ENCODE peak calls at places on chromosomes 4 and X, in five cellular contexts. One of them, this sample, is unnamed.
A peak's percentile ranks its signal among the peaks of the same experiment; 100 is the strongest.

GRCh38 chr4:44817905-44818304 is 91.5 kb upstream of the GNPDA2 start:
- DNase-seq in CD4-positive, CD25-positive, alpha-beta regulatory T cell: no peak
- DNase-seq in suprapubic skin: no peak
- DNase-seq in pancreas: no peak
- DNase-seq in tibial nerve: no peak
- DNase-seq in this sample: no peak

GRCh38 chr4:107951551-107951950 is 20.2 kb downstream of the CYP2U1 start:
- DNase-seq in CD4-positive, CD25-positive, alpha-beta regulatory T cell: no peak
- DNase-seq in suprapubic skin: no peak
- DNase-seq in tibial nerve: no peak
- DNase-seq in pancreas: no peak
- DNase-seq in this sample: no peak

GRCh38 chr4:136219592-136220125 is 1312.6 kb downstream of the PCDH18 start:
- DNase-seq in tibial nerve: no peak
- DNase-seq in CD4-positive, CD25-positive, alpha-beta regulatory T cell: no peak
- DNase-seq in pancreas: no peak
- DNase-seq in suprapubic skin: no peak
- DNase-seq in this sample: no peak

GRCh38 chrX:1433646-1434357 is 18.9 kb downstream of the ASMTL start:
- DNase-seq in tibial nerve: no peak
- DNase-seq in suprapubic skin: no peak
- DNase-seq in CD4-positive, CD25-positive, alpha-beta regulatory T cell: no peak
- DNase-seq in pancreas: no peak
- DNase-seq in this sample: peak; percentile 41

GRCh38 chr4:17667653-17668201 is 53.3 kb downstream of the MED28 start:
- DNase-seq in suprapubic skin: no peak
- DNase-seq in CD4-positive, CD25-positive, alpha-beta regulatory T cell: no peak
- DNase-seq in pancreas: no peak
- DNase-seq in tibial nerve: no peak
- DNase-seq in this sample: no peak

GRCh38 chrX:23879380-23880090 is 28.2 kb downstream of the APOO start:
- DNase-seq in pancreas: no peak
- DNase-seq in suprapubic skin: no peak
- DNase-seq in CD4-positive, CD25-positive, alpha-beta regulatory T cell: no peak
- DNase-seq in tibial nerve: no peak
- DNase-seq in this sample: no peak

GRCh38 chr4:86015412-86016350 is 344.2 kb downstream of the MAPK10 start:
- DNase-seq in pancreas: no peak
- DNase-seq in suprapubic skin: no peak
- DNase-seq in CD4-positive, CD25-positive, alpha-beta regulatory T cell: no peak
- DNase-seq in tibial nerve: no peak
- DNase-seq in this sample: no peak

GRCh38 chr4:140152760-140153418 is 1.1 kb downstream of the MAML3 start:
- DNase-seq in pancreas: peak; percentile 65
- DNase-seq in CD4-positive, CD25-positive, alpha-beta regulatory T cell: peak; percentile 52
- DNase-seq in suprapubic skin: peak; percentile 78
- DNase-seq in tibial nerve: peak; percentile 44
- DNase-seq in this sample: peak; percentile 89

GRCh38 chrX:24153175-24153795 is 3.8 kb downstream of the ZFX start:
- DNase-seq in tibial nerve: no peak
- DNase-seq in pancreas: no peak
- DNase-seq in suprapubic skin: no peak
- DNase-seq in CD4-positive, CD25-positive, alpha-beta regulatory T cell: no peak
- DNase-seq in this sample: peak; percentile 58

GRCh38 chr4:106036334-106036733 is 141.1 kb downstream of the NPNT start:
- DNase-seq in pancreas: no peak
- DNase-seq in suprapubic skin: no peak
- DNase-seq in CD4-positive, CD25-positive, alpha-beta regulatory T cell: no peak
- DNase-seq in tibial nerve: no peak
- DNase-seq in this sample: no peak

GRCh38 chrX:17521871-17522693 is 147.1 kb downstream of the NHS start:
- DNase-seq in tibial nerve: no peak
- DNase-seq in CD4-positive, CD25-positive, alpha-beta regulatory T cell: no peak
- DNase-seq in suprapubic skin: no peak
- DNase-seq in pancreas: no peak
- DNase-seq in this sample: no peak

GRCh38 chrX:45681891-45682290 is 481.2 kb upstream of the DIPK2B start:
- DNase-seq in CD4-positive, CD25-positive, alpha-beta regulatory T cell: no peak
- DNase-seq in suprapubic skin: no peak
- DNase-seq in pancreas: no peak
- DNase-seq in tibial nerve: no peak
- DNase-seq in this sample: no peak

GRCh38 chr4:81930506-81931238 is 443.1 kb downstream of the HNRNPD start:
- DNase-seq in tibial nerve: no peak
- DNase-seq in CD4-positive, CD25-positive, alpha-beta regulatory T cell: no peak
- DNase-seq in suprapubic skin: no peak
- DNase-seq in pancreas: no peak
- DNase-seq in this sample: no peak

GRCh38 chr4:106695846-106696245 is 327.3 kb upstream of the GIMD1 start:
- DNase-seq in suprapubic skin: no peak
- DNase-seq in tibial nerve: no peak
- DNase-seq in CD4-positive, CD25-positive, alpha-beta regulatory T cell: no peak
- DNase-seq in pancreas: no peak
- DNase-seq in this sample: no peak

GRCh38 chr4:126718161-126718560 is 914.6 kb upstream of the INTU start:
- DNase-seq in CD4-positive, CD25-positive, alpha-beta regulatory T cell: no peak
- DNase-seq in suprapubic skin: no peak
- DNase-seq in pancreas: no peak
- DNase-seq in tibial nerve: no peak
- DNase-seq in this sample: no peak

GRCh38 chr4:38703625-38704024 is 39.6 kb downstream of the KLF3 start:
- DNase-seq in CD4-positive, CD25-positive, alpha-beta regulatory T cell: no peak
- DNase-seq in tibial nerve: no peak
- DNase-seq in pancreas: no peak
- DNase-seq in suprapubic skin: no peak
- DNase-seq in this sample: no peak

GRCh38 chrX:15931362-15931761 is 76.7 kb upstream of the AP1S2 start:
- DNase-seq in suprapubic skin: no peak
- DNase-seq in CD4-positive, CD25-positive, alpha-beta regulatory T cell: no peak
- DNase-seq in tibial nerve: no peak
- DNase-seq in pancreas: no peak
- DNase-seq in this sample: no peak

GRCh38 chr4:42555828-42556227 is 101.1 kb downstream of the ATP8A1 start:
- DNase-seq in CD4-positive, CD25-positive, alpha-beta regulatory T cell: no peak
- DNase-seq in pancreas: no peak
- DNase-seq in tibial nerve: no peak
- DNase-seq in suprapubic skin: no peak
- DNase-seq in this sample: no peak

GRCh38 chr4:89712141-89712540 is 124.8 kb downstream of the SNCA start:
- DNase-seq in pancreas: no peak
- DNase-seq in suprapubic skin: no peak
- DNase-seq in CD4-positive, CD25-positive, alpha-beta regulatory T cell: no peak
- DNase-seq in tibial nerve: no peak
- DNase-seq in this sample: no peak
- H3K4me3 ChIP-seq in pancreas: no peak overlapping the region
- H3K4me3 ChIP-seq in suprapubic skin: no peak overlapping the region
- H3K4me3 ChIP-seq in CD4-positive, CD25-positive, alpha-beta regulatory T cell: no peak overlapping the region
- H3K4me3 ChIP-seq in tibial nerve: no peak overlapping the region
- H3K4me3 ChIP-seq in this sample: no peak overlapping the region

DNA sequence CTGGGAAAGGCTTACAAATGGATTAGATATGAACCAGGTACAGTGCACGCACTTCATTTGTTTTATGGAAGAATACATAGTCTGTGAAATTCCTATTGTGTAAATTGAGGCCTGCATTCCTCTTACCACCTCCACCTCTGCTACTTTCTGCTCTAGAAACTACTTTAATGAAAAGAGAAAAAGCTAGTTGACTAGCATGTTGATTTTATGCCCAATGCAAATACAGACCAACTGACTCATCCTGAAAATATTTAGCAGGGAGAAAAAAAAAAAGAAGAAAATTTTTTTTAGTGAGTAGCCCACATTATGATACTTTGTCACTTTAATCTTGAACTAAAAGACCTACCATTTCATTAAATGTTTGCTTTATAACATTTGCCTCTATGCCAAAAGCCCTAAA is 41.2 kb downstream of the DCLK2 start:
- DNase-seq in CD4-positive, CD25-positive, alpha-beta regulatory T cell: no peak
- DNase-seq in tibial nerve: no peak
- DNase-seq in pancreas: no peak
- DNase-seq in suprapubic skin: no peak
- DNase-seq in this sample: no peak
- H3K4me1 ChIP-seq in CD4-positive, CD25-positive, alpha-beta regulatory T cell: no peaks in the 10 kb centered on the region
- H3K4me1 ChIP-seq in tibial nerve: no peaks in the 10 kb centered on the region
- H3K4me1 ChIP-seq in pancreas: peaks cover 5% of the 10 kb centered on the region
- H3K4me1 ChIP-seq in suprapubic skin: no peaks in the 10 kb centered on the region
- H3K4me1 ChIP-seq in this sample: no peaks in the 10 kb centered on the region

GRCh38 chrX:120823554-120823953 is 52.1 kb downstream of the CT47B1 start:
- DNase-seq in suprapubic skin: no peak
- DNase-seq in tibial nerve: no peak
- DNase-seq in CD4-positive, CD25-positive, alpha-beta regulatory T cell: no peak
- DNase-seq in pancreas: no peak
- DNase-seq in this sample: no peak
- H3K4me3 ChIP-seq in suprapubic skin: no peak overlapping the region
- H3K4me3 ChIP-seq in tibial nerve: no peak overlapping the region
- H3K4me3 ChIP-seq in CD4-positive, CD25-positive, alpha-beta regulatory T cell: no peak overlapping the region
- H3K4me3 ChIP-seq in pancreas: no peak overlapping the region
- H3K4me3 ChIP-seq in this sample: no peak overlapping the region

DNA sequence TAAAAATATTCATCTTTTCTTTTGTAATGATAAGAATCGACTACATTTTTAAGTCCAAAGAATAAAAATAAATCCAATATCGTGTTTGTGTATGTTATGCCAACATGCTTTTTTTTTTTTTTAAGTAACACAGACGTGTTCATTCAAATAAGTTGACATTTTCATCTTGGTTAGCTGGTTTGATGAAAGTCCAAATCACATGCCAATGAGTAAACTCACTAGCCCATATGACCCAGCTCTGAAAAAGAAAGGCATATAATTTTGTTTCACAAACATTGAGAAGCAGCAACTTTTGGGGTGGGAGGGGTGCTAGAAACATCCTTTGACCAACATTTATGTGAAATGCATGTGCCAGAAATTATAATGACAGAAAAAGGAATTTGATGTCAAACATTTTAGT is 61.6 kb upstream of the SPP1 start:
- DNase-seq in tibial nerve: no peak
- DNase-seq in CD4-positive, CD25-positive, alpha-beta regulatory T cell: no peak
- DNase-seq in suprapubic skin: no peak
- DNase-seq in pancreas: no peak
- DNase-seq in this sample: no peak
- H3K4me1 ChIP-seq in tibial nerve: peaks cover 4% of the 10 kb centered on the region
- H3K4me1 ChIP-seq in CD4-positive, CD25-positive, alpha-beta regulatory T cell: no peaks in the 10 kb centered on the region
- H3K4me1 ChIP-seq in suprapubic skin: peaks cover 3% of the 10 kb centered on the region
- H3K4me1 ChIP-seq in pancreas: peaks cover 43% of the 10 kb centered on the region
- H3K4me1 ChIP-seq in this sample: peaks cover 7% of the 10 kb centered on the region

GRCh38 chr4:125421547-125421946 is 106.8 kb downstream of the FAT4 start:
- DNase-seq in tibial nerve: no peak
- DNase-seq in pancreas: no peak
- DNase-seq in suprapubic skin: no peak
- DNase-seq in CD4-positive, CD25-positive, alpha-beta regulatory T cell: no peak
- DNase-seq in this sample: no peak

GRCh38 chr4:125423124-125423523 is 108.4 kb downstream of the FAT4 start:
- DNase-seq in tibial nerve: no peak
- DNase-seq in pancreas: no peak
- DNase-seq in CD4-positive, CD25-positive, alpha-beta regulatory T cell: no peak
- DNase-seq in suprapubic skin: no peak
- DNase-seq in this sample: no peak

GRCh38 chr4:125420499-125420898 is 105.7 kb downstream of the FAT4 start:
- DNase-seq in suprapubic skin: no peak
- DNase-seq in CD4-positive, CD25-positive, alpha-beta regulatory T cell: no peak
- DNase-seq in pancreas: no peak
- DNase-seq in tibial nerve: no peak
- DNase-seq in this sample: no peak
- H3K4me3 ChIP-seq in suprapubic skin: no peak overlapping the region
- H3K4me3 ChIP-seq in CD4-positive, CD25-positive, alpha-beta regulatory T cell: no peak overlapping the region
- H3K4me3 ChIP-seq in pancreas: no peak overlapping the region
- H3K4me3 ChIP-seq in tibial nerve: no peak overlapping the region
- H3K4me3 ChIP-seq in this sample: no peak overlapping the region

GRCh38 chr4:184614509-184614908 is 34.7 kb downstream of the CASP3 start:
- DNase-seq in CD4-positive, CD25-positive, alpha-beta regulatory T cell: no peak
- DNase-seq in pancreas: no peak
- DNase-seq in suprapubic skin: no peak
- DNase-seq in tibial nerve: no peak
- DNase-seq in this sample: no peak

GRCh38 chr4:184613405-184613804 is 35.8 kb downstream of the CASP3 start:
- DNase-seq in CD4-positive, CD25-positive, alpha-beta regulatory T cell: no peak
- DNase-seq in tibial nerve: no peak
- DNase-seq in suprapubic skin: no peak
- DNase-seq in pancreas: no peak
- DNase-seq in this sample: no peak

GRCh38 chr4:184616633-184617471 is 32.4 kb downstream of the CASP3 start:
- DNase-seq in suprapubic skin: no peak
- DNase-seq in pancreas: no peak
- DNase-seq in CD4-positive, CD25-positive, alpha-beta regulatory T cell: no peak
- DNase-seq in tibial nerve: no peak
- DNase-seq in this sample: no peak

GRCh38 chr4:184617611-184618196 is 31.5 kb downstream of the CASP3 start:
- DNase-seq in suprapubic skin: no peak
- DNase-seq in CD4-positive, CD25-positive, alpha-beta regulatory T cell: no peak
- DNase-seq in tibial nerve: no peak
- DNase-seq in pancreas: no peak
- DNase-seq in this sample: no peak

GRCh38 chr4:184612089-184612488 is 37.2 kb downstream of the CASP3 start:
- DNase-seq in pancreas: no peak
- DNase-seq in suprapubic skin: no peak
- DNase-seq in CD4-positive, CD25-positive, alpha-beta regulatory T cell: no peak
- DNase-seq in tibial nerve: no peak
- DNase-seq in this sample: no peak
- H3K4me1 ChIP-seq in pancreas: no peaks in the 10 kb centered on the region
- H3K4me1 ChIP-seq in suprapubic skin: no peaks in the 10 kb centered on the region
- H3K4me1 ChIP-seq in CD4-positive, CD25-positive, alpha-beta regulatory T cell: no peaks in the 10 kb centered on the region
- H3K4me1 ChIP-seq in tibial nerve: no peaks in the 10 kb centered on the region
- H3K4me1 ChIP-seq in this sample: no peaks in the 10 kb centered on the region

GRCh38 chrX:141133272-141133671 is 43.7 kb downstream of the LDOC1 start:
- DNase-seq in suprapubic skin: no peak
- DNase-seq in CD4-positive, CD25-positive, alpha-beta regulatory T cell: no peak
- DNase-seq in pancreas: no peak
- DNase-seq in tibial nerve: no peak
- DNase-seq in this sample: no peak
- H3K4me3 ChIP-seq in suprapubic skin: no peak overlapping the region
- H3K4me3 ChIP-seq in CD4-positive, CD25-positive, alpha-beta regulatory T cell: no peak overlapping the region
- H3K4me3 ChIP-seq in pancreas: no peak overlapping the region
- H3K4me3 ChIP-seq in tibial nerve: no peak overlapping the region
- H3K4me3 ChIP-seq in this sample: no peak overlapping the region

DNA sequence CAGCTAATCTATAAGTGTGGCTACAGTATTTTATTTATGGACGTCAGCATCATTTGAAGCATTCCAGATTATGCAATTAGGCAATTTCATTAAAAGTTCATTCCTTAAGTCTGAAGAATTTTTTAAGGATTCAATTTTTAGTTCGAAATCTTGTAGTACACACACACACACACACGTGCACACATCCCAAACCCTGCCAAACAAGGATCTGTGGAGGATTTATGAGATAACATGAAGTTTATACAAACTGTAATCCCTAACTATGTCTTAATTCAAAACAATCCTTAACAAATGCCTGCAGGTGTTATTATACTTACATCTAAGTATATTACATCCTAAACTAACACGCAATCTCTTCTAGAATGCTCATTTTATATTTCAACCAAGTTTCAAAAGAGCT is 105.8 kb downstream of the ELOVL6 start:
- DNase-seq in CD4-positive, CD25-positive, alpha-beta regulatory T cell: no peak
- DNase-seq in pancreas: no peak
- DNase-seq in suprapubic skin: no peak
- DNase-seq in tibial nerve: no peak
- DNase-seq in this sample: no peak
- H3K4me1 ChIP-seq in CD4-positive, CD25-positive, alpha-beta regulatory T cell: no peaks in the 10 kb centered on the region
- H3K4me1 ChIP-seq in pancreas: no peaks in the 10 kb centered on the region
- H3K4me1 ChIP-seq in suprapubic skin: peaks cover 3% of the 10 kb centered on the region
- H3K4me1 ChIP-seq in tibial nerve: no peaks in the 10 kb centered on the region
- H3K4me1 ChIP-seq in this sample: no peaks in the 10 kb centered on the region

GRCh38 chr4:256492-256891 is 48.8 kb downstream of the ZNF732 start:
- DNase-seq in suprapubic skin: no peak
- DNase-seq in tibial nerve: no peak
- DNase-seq in pancreas: no peak
- DNase-seq in CD4-positive, CD25-positive, alpha-beta regulatory T cell: no peak
- DNase-seq in this sample: no peak

GRCh38 chr4:253936-254756 is 51.1 kb downstream of the ZNF732 start:
- DNase-seq in tibial nerve: no peak
- DNase-seq in pancreas: no peak
- DNase-seq in CD4-positive, CD25-positive, alpha-beta regulatory T cell: no peak
- DNase-seq in suprapubic skin: no peak
- DNase-seq in this sample: no peak

GRCh38 chr4:252065-252601 is 53.1 kb downstream of the ZNF732 start:
- DNase-seq in CD4-positive, CD25-positive, alpha-beta regulatory T cell: no peak
- DNase-seq in pancreas: no peak
- DNase-seq in tibial nerve: no peak
- DNase-seq in suprapubic skin: no peak
- DNase-seq in this sample: no peak
- H3K4me3 ChIP-seq in CD4-positive, CD25-positive, alpha-beta regulatory T cell: no peak overlapping the region
- H3K4me3 ChIP-seq in pancreas: no peak overlapping the region
- H3K4me3 ChIP-seq in tibial nerve: no peak overlapping the region
- H3K4me3 ChIP-seq in suprapubic skin: no peak overlapping the region
- H3K4me3 ChIP-seq in this sample: no peak overlapping the region